ENCODE peak calls at places on chromosomes 16 and 17, in six cellular contexts. H is lung; T is fibroblast of the aortic adventitia; O is CD4-positive, alpha-beta T cell; P is mesothelial cell of epicardium; Z is osteocyte. L is an unnamed sample.

GRCh38 chr17:42784811-42785592 is 4.6 kb downstream of the WNK4 start:
- DNase-seq in H (no peak), T (no peak), O (no peak), P (no peak), Z (no peak), L (no peak)

GRCh38 chr16:81447383-81448101 is 2.9 kb downstream of the CMIP start:
- DNase-seq in H (peak; percentile 68), T (no peak), O (no peak), P (no peak), Z (no peak), L (no peak)

GRCh38 chr16:49564577-49565224 is 191.1 kb downstream of the C16orf78 start:
- DNase-seq in H (no peak), T (no peak), O (no peak), P (no peak), Z (no peak), L (no peak)

GRCh38 chr17:27577884-27578717 is 52.9 kb upstream of the LGALS9 start:
- DNase-seq in H (no peak), T (peak; percentile 80), O (no peak), P (no peak), Z (no peak), L (peak; percentile 37)

GRCh38 chr16:27617678-27618077 is 67.7 kb downstream of the KATNIP start:
- DNase-seq in H (no peak), T (no peak), O (no peak), P (no peak), Z (no peak), L (no peak)

GRCh38 chr16:67704110-67704509 is 15.0 kb downstream of the GFOD2 start:
- DNase-seq in H (no peak), T (no peak), O (no peak), P (no peak), Z (no peak), L (no peak)

GRCh38 chr17:76598004-76598439 is 12.4 kb upstream of the ST6GALNAC2 start:
- DNase-seq in H (no peak), T (no peak), O (no peak), P (no peak), Z (no peak), L (no peak)

GRCh38 chr17:69870091-69870530 is 204.9 kb upstream of the KCNJ16 start:
- DNase-seq in H (no peak), T (peak; percentile 47), O (no peak), P (no peak), Z (no peak), L (no peak)

GRCh38 chr16:20866161-20866772 is 33.9 kb downstream of the DCUN1D3 start:
- DNase-seq in H (no peak), T (peak; percentile 88), O (no peak), P (no peak), Z (no peak), L (no peak)

DNA sequence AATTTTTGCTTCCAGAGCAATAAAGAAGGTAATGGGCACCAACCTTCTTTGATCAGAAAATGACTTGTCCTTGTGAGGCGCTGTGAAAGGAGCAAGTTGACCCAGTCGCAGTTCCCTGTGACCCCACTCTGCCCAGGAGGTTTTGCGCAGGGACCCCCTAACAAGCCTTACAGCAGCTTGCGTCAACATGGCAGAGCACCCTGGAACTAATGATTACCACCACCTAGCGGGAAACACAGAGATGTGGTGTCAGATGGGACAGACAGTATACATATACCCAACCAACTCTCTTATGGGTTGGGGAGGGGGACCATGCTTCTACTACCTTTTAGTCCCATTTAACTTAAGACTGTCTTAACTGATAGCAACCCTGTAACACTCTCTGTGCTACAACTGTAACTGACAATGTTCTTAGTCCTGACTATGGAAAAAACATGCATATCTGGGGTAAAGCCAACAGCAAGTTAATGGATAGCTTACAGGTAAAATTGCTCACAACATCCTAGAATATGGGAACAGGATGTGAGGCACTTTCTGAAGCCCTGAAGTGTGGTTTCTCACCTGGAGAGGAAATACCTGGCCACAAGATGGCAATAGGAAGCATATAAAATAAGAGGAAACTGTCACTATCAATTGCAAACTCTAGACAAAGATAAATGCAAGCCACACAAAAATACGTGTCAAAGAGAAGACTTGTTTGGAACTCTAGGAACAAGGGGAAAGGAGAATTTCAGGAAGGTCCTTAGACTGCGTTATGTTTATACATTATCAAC is 3.0 kb downstream of the KARS1 start:
- DNase-seq in H (no peak), T (no peak), O (no peak), P (no peak), Z (no peak), L (no peak)
- TF ChIP-seq CTCF in H (no peak), T (no peak), O (no peak), P (no peak), Z (no peak), L (no peak)

DNA sequence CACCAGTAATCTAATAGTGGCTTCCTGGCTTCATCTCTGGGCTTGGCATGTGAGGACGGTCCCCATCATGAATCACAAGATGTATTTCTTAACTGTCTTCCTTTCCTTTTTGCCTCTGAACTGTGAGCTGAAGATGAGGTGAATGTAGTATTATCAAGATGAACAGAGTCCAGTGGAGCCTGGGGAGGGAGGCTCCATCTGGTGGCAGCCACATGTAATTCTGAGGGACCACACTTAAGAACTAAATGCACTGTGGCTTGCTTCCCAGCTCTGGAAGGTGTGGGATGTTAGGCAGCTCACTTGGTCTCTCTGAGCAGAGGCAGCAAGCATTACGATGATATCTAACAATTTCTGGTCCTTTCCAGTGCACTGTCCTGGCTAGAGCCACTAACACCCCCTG is 354.9 kb upstream of the ASIC2 start:
- DNase-seq in H (no peak), T (no peak), O (no peak), P (no peak), Z (no peak), L (peak; percentile 33)
- TF ChIP-seq CTCF in H (peak; percentile 18), T (no peak), O (no peak), P (peak; percentile 48), Z (no peak), L (peak; percentile 51)

DNA sequence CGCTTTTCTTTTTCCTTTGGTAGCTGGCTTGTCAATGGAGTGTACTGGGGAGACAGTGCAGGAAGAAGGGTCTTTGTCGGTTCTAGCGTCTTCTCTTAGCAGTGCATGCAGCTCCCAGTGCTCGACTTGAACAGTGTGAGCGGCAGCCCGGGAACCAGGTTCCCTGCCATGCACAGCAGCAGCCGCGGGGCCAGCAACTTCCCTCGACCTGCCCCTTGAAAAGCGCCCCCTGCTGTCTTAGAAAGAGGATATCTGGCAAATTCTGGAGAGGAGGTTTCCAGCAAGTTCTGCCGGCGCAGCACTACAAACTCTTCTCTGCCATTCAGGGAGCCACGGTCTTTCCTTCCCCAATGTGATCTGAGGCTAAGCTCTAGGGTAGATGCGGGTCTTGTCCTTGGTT is 451.5 kb downstream of the PMP22 start:
- DNase-seq in H (no peak), T (peak; percentile 15), O (no peak), P (no peak), Z (no peak), L (peak; percentile 53)
- TF ChIP-seq CTCF in H (no peak), T (peak; percentile 26), O (peak; percentile 36), P (peak; percentile 34), Z (peak; percentile 20), L (no peak)

GRCh38 chr16:4666537-4667202 is 26.7 kb upstream of the NUDT16L1 start:
- DNase-seq in H (no peak), T (no peak), O (no peak), P (no peak), Z (no peak), L (no peak)
- TF ChIP-seq CTCF in H (no peak), T (no peak), O (no peak), P (no peak), Z (no peak), L (no peak)

DNA sequence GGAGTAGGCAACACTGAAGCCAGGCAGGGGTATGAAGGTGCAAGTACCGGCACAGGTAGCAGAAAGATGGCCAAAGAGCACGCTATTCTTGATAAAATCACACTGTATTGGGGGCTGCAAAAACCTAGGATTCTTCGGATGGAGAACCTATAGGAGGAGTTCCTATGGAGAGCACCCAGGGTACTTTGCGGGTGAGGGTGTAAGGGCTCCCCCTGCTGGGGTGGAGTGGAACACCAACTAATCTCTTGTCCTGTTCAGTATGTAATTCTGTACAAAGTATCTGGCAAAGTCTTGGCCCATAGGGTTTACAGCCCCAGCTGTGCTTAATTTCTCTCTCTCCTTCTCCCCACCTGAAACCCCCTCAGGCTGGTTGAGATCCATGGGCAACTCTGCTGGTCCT is 393.1 kb upstream of the ASIC2 start:
- DNase-seq in H (no peak), T (no peak), O (no peak), P (no peak), Z (no peak), L (peak; percentile 74)
- TF ChIP-seq CTCF in H (no peak), T (peak; percentile 12), O (peak; percentile 34), P (peak; percentile 46), Z (no peak), L (peak; percentile 52)

GRCh38 chr16:2500634-2500936 is 13.2 kb upstream of the ATP6V0C start:
- DNase-seq in H (no peak), T (no peak), O (no peak), P (no peak), Z (no peak), L (no peak)
- TF ChIP-seq CTCF in H (no peak), T (no peak), O (no peak), P (no peak), Z (no peak), L (no peak)

L was measured in testis.